ENCODE peak calls at places on chromosome 1, in eight cellular contexts. One of them, this sample, is unnamed.
A peak's percentile ranks its signal among the peaks of the same experiment; 100 is the strongest.

GRCh38 chr1:17485280-17485679 is 45.8 kb upstream of the RCC2 start:
- DNase-seq in Caco-2: peak; percentile 38
- DNase-seq in fibroblast of lung: peak; percentile 18
- DNase-seq in lower lobe of right lung: no peak
- DNase-seq in body of pancreas: no peak
- DNase-seq in hepatocyte: no peak
- DNase-seq in A549: no peak
- DNase-seq in aorta: no peak
- DNase-seq in this sample: no peak

GRCh38 chr1:237759371-237759770 is 131.4 kb downstream of the ZP4 start:
- DNase-seq in A549: no peak
- DNase-seq in lower lobe of right lung: no peak
- DNase-seq in fibroblast of lung: no peak
- DNase-seq in aorta: no peak
- DNase-seq in Caco-2: no peak
- DNase-seq in hepatocyte: no peak
- DNase-seq in body of pancreas: no peak
- DNase-seq in this sample: no peak

GRCh38 chr1:184755226-184756065 is 788 bp upstream of the EDEM3 start:
- DNase-seq in Caco-2: no peak
- DNase-seq in fibroblast of lung: peak; percentile 46
- DNase-seq in aorta: no peak
- DNase-seq in hepatocyte: no peak
- DNase-seq in body of pancreas: no peak
- DNase-seq in lower lobe of right lung: no peak
- DNase-seq in A549: peak; percentile 7
- DNase-seq in this sample: no peak

GRCh38 chr1:28718601-28719331 is 18.0 kb upstream of the YTHDF2 start:
- DNase-seq in body of pancreas: no peak
- DNase-seq in hepatocyte: peak; percentile 15
- DNase-seq in aorta: no peak
- DNase-seq in fibroblast of lung: peak; percentile 49
- DNase-seq in A549: no peak
- DNase-seq in lower lobe of right lung: no peak
- DNase-seq in Caco-2: no peak
- DNase-seq in this sample: no peak

GRCh38 chr1:117572546-117572945 is 33.3 kb upstream of the TENT5C start:
- DNase-seq in Caco-2: no peak
- DNase-seq in body of pancreas: no peak
- DNase-seq in aorta: no peak
- DNase-seq in lower lobe of right lung: peak; percentile 60
- DNase-seq in fibroblast of lung: no peak
- DNase-seq in A549: no peak
- DNase-seq in hepatocyte: no peak
- DNase-seq in this sample: no peak

GRCh38 chr1:213892471-213892870 is 95.3 kb upstream of the PROX1 start:
- DNase-seq in fibroblast of lung: no peak
- DNase-seq in A549: no peak
- DNase-seq in aorta: no peak
- DNase-seq in lower lobe of right lung: no peak
- DNase-seq in Caco-2: no peak
- DNase-seq in hepatocyte: no peak
- DNase-seq in body of pancreas: no peak
- DNase-seq in this sample: no peak

GRCh38 chr1:53278294-53278693 is 40.0 kb upstream of the MAGOH start:
- DNase-seq in A549: peak; percentile 65
- DNase-seq in hepatocyte: peak; percentile 73
- DNase-seq in Caco-2: no peak
- DNase-seq in fibroblast of lung: peak; percentile 25
- DNase-seq in lower lobe of right lung: peak; percentile 70
- DNase-seq in aorta: peak; percentile 86
- DNase-seq in body of pancreas: peak; percentile 59
- DNase-seq in this sample: peak; percentile 51

GRCh38 chr1:64915381-64916274 is 50.7 kb downstream of the JAK1 start:
- DNase-seq in Caco-2: peak; percentile 88
- DNase-seq in lower lobe of right lung: no peak
- DNase-seq in aorta: no peak
- DNase-seq in A549: peak; percentile 81
- DNase-seq in fibroblast of lung: peak; percentile 73
- DNase-seq in hepatocyte: peak; percentile 80
- DNase-seq in body of pancreas: peak; percentile 71
- DNase-seq in this sample: no peak

GRCh38 chr1:36537190-36537768 is 54.6 kb upstream of the CSF3R start:
- DNase-seq in Caco-2: no peak
- DNase-seq in lower lobe of right lung: no peak
- DNase-seq in hepatocyte: no peak
- DNase-seq in aorta: no peak
- DNase-seq in body of pancreas: no peak
- DNase-seq in fibroblast of lung: no peak
- DNase-seq in A549: no peak
- DNase-seq in this sample: no peak

GRCh38 chr1:151047925-151048644 is 534 bp downstream of the C1orf56 start:
- DNase-seq in A549: peak; percentile 96
- DNase-seq in fibroblast of lung: peak; percentile 67
- DNase-seq in body of pancreas: peak; percentile 81
- DNase-seq in lower lobe of right lung: peak; percentile 77
- DNase-seq in aorta: peak; percentile 88
- DNase-seq in Caco-2: peak; percentile 69
- DNase-seq in hepatocyte: peak; percentile 83
- DNase-seq in this sample: peak; percentile 71

GRCh38 chr1:166700696-166701095 is 138.6 kb upstream of the POGK start:
- DNase-seq in fibroblast of lung: no peak
- DNase-seq in Caco-2: no peak
- DNase-seq in body of pancreas: no peak
- DNase-seq in aorta: no peak
- DNase-seq in lower lobe of right lung: no peak
- DNase-seq in hepatocyte: no peak
- DNase-seq in A549: no peak
- DNase-seq in this sample: no peak

GRCh38 chr1:51558375-51558924 is 39.4 kb upstream of the EPS15 start:
- DNase-seq in hepatocyte: no peak
- DNase-seq in Caco-2: peak; percentile 42
- DNase-seq in A549: no peak
- DNase-seq in aorta: no peak
- DNase-seq in lower lobe of right lung: no peak
- DNase-seq in body of pancreas: no peak
- DNase-seq in fibroblast of lung: peak; percentile 55
- DNase-seq in this sample: peak; percentile 85

GRCh38 chr1:91490501-91490900 is 10.2 kb upstream of the CDC7 start:
- DNase-seq in Caco-2: no peak
- DNase-seq in hepatocyte: no peak
- DNase-seq in body of pancreas: no peak
- DNase-seq in lower lobe of right lung: no peak
- DNase-seq in fibroblast of lung: peak; percentile 18
- DNase-seq in A549: no peak
- DNase-seq in aorta: no peak
- DNase-seq in this sample: no peak

GRCh38 chr1:201295346-201295745 is 12.0 kb downstream of the PKP1 start:
- DNase-seq in Caco-2: no peak
- DNase-seq in body of pancreas: no peak
- DNase-seq in fibroblast of lung: no peak
- DNase-seq in lower lobe of right lung: no peak
- DNase-seq in aorta: no peak
- DNase-seq in A549: no peak
- DNase-seq in hepatocyte: no peak
- DNase-seq in this sample: no peak

GRCh38 chr1:204941415-204942338 is 71.0 kb downstream of the NFASC start:
- DNase-seq in hepatocyte: peak; percentile 78
- DNase-seq in aorta: peak; percentile 88
- DNase-seq in Caco-2: peak; percentile 61
- DNase-seq in fibroblast of lung: peak; percentile 47
- DNase-seq in A549: peak; percentile 52
- DNase-seq in body of pancreas: peak; percentile 54
- DNase-seq in lower lobe of right lung: peak; percentile 65
- DNase-seq in this sample: peak; percentile 57

GRCh38 chr1:232764458-232765231 is 40.6 kb upstream of the MAP10 start:
- DNase-seq in aorta: no peak
- DNase-seq in lower lobe of right lung: no peak
- DNase-seq in fibroblast of lung: no peak
- DNase-seq in body of pancreas: peak; percentile 58
- DNase-seq in Caco-2: no peak
- DNase-seq in hepatocyte: peak; percentile 27
- DNase-seq in A549: no peak
- DNase-seq in this sample: no peak

GRCh38 chr1:240649733-240650700 is 38.1 kb upstream of the GREM2 start:
- DNase-seq in A549: no peak
- DNase-seq in hepatocyte: no peak
- DNase-seq in aorta: no peak
- DNase-seq in fibroblast of lung: no peak
- DNase-seq in lower lobe of right lung: no peak
- DNase-seq in Caco-2: peak; percentile 42
- DNase-seq in body of pancreas: no peak
- DNase-seq in this sample: no peak

GRCh38 chr1:201268604-201269151 is 14.6 kb upstream of the PKP1 start:
- DNase-seq in body of pancreas: no peak
- DNase-seq in Caco-2: no peak
- DNase-seq in hepatocyte: peak; percentile 83
- DNase-seq in A549: peak; percentile 54
- DNase-seq in fibroblast of lung: peak; percentile 80
- DNase-seq in lower lobe of right lung: no peak
- DNase-seq in aorta: no peak
- DNase-seq in this sample: peak; percentile 28

GRCh38 chr1:40232444-40232843 is 15.3 kb upstream of the TMCO2 start:
- DNase-seq in lower lobe of right lung: no peak
- DNase-seq in body of pancreas: no peak
- DNase-seq in hepatocyte: no peak
- DNase-seq in aorta: no peak
- DNase-seq in Caco-2: no peak
- DNase-seq in fibroblast of lung: no peak
- DNase-seq in A549: no peak
- DNase-seq in this sample: no peak

DNA sequence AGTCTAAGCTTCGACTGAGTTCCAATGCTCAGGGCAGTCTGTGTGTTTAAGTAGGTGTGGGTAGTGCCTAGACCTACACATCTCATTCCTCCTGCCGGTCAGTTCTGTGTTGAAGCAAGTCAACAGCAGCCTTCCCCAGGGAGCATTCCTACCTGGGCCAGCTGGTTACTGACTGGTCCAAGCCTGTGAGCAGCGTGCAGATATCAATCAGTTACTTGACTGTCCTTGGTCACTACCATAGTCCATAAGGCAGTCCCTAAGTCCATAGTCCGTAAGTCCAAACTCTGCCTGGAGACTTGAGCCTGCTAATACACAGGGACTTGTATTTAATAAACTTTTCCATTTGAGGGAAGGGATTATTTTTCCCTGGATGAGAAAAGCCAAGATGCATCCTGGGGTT is 171.9 kb downstream of the PGBD5 start:
- DNase-seq in fibroblast of lung: no peak
- DNase-seq in A549: no peak
- DNase-seq in aorta: no peak
- DNase-seq in lower lobe of right lung: no peak
- DNase-seq in body of pancreas: no peak
- DNase-seq in Caco-2: no peak
- DNase-seq in hepatocyte: no peak
- DNase-seq in this sample: no peak
- H3K4me1 ChIP-seq in fibroblast of lung: no peaks in the 10 kb centered on the region
- H3K4me1 ChIP-seq in A549: no peaks in the 10 kb centered on the region
- H3K4me1 ChIP-seq in aorta: peaks cover 2% of the 10 kb centered on the region
- H3K4me1 ChIP-seq in lower lobe of right lung: no peaks in the 10 kb centered on the region
- H3K4me1 ChIP-seq in body of pancreas: no peaks in the 10 kb centered on the region
- H3K4me1 ChIP-seq in Caco-2: no peaks in the 10 kb centered on the region
- H3K4me1 ChIP-seq in hepatocyte: no peaks in the 10 kb centered on the region
- H3K4me1 ChIP-seq in this sample: no peaks in the 10 kb centered on the region

DNA sequence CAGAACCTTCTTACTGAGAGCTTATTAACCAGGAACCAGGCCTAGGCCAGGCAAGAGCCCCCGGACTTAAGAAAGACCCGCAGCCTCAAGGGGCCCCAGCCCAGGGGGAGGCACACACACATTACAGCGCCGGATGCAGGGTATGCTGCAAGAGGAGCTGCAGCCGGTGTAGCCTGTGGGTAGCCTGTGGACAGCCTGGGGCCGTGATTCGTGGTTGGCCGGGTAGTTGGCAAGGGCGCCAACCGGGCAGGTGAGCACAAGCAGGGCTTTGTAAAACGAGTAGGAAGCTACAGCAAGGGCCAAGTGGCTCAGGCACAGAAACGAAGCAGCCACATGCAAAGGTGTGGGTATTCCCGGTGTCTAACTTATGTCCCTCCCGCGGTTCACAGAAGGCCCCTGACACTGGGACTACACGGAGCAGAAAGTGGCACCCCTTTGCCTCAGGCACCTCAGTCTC is 40.6 kb downstream of the KIAA1614 start:
- DNase-seq in lower lobe of right lung: no peak
- DNase-seq in fibroblast of lung: no peak
- DNase-seq in Caco-2: no peak
- DNase-seq in hepatocyte: no peak
- DNase-seq in body of pancreas: peak; percentile 81
- DNase-seq in aorta: peak; percentile 75
- DNase-seq in A549: no peak
- DNase-seq in this sample: no peak
- H3K4me3 ChIP-seq in lower lobe of right lung: peak overlapping the region; percentile 55
- H3K4me3 ChIP-seq in fibroblast of lung: peak overlapping the region; percentile 60
- H3K4me3 ChIP-seq in Caco-2: peak overlapping the region; percentile 78
- H3K4me3 ChIP-seq in hepatocyte: no peak overlapping the region
- H3K4me3 ChIP-seq in body of pancreas: peak overlapping the region; percentile 56
- H3K4me3 ChIP-seq in aorta: peak overlapping the region; percentile 35
- H3K4me3 ChIP-seq in A549: peak overlapping the region; percentile 67
- H3K4me3 ChIP-seq in this sample: no peak overlapping the region

GRCh38 chr1:212633144-212633543 is 24.6 kb downstream of the ATF3 start:
- DNase-seq in hepatocyte: no peak
- DNase-seq in Caco-2: no peak
- DNase-seq in aorta: no peak
- DNase-seq in fibroblast of lung: no peak
- DNase-seq in lower lobe of right lung: no peak
- DNase-seq in A549: no peak
- DNase-seq in body of pancreas: no peak
- DNase-seq in this sample: no peak
- H3K4me1 ChIP-seq in hepatocyte: peaks cover 21% of the 10 kb centered on the region
- H3K4me1 ChIP-seq in Caco-2: no peaks in the 10 kb centered on the region
- H3K4me1 ChIP-seq in aorta: no peaks in the 10 kb centered on the region
- H3K4me1 ChIP-seq in fibroblast of lung: peaks cover 22% of the 10 kb centered on the region
- H3K4me1 ChIP-seq in lower lobe of right lung: peaks cover 41% of the 10 kb centered on the region
- H3K4me1 ChIP-seq in A549: no peaks in the 10 kb centered on the region
- H3K4me1 ChIP-seq in body of pancreas: peaks cover 4% of the 10 kb centered on the region
- H3K4me1 ChIP-seq in this sample: peaks cover 44% of the 10 kb centered on the region

GRCh38 chr1:247113094-247113497 is 8.9 kb upstream of the ZNF669 start:
- DNase-seq in fibroblast of lung: no peak
- DNase-seq in A549: no peak
- DNase-seq in lower lobe of right lung: no peak
- DNase-seq in hepatocyte: no peak
- DNase-seq in Caco-2: no peak
- DNase-seq in body of pancreas: peak; percentile 80
- DNase-seq in aorta: no peak
- DNase-seq in this sample: no peak

GRCh38 chr1:247112479-247112781 is 8.3 kb upstream of the ZNF669 start:
- DNase-seq in A549: no peak
- DNase-seq in lower lobe of right lung: no peak
- DNase-seq in aorta: no peak
- DNase-seq in fibroblast of lung: no peak
- DNase-seq in hepatocyte: peak; percentile 39
- DNase-seq in Caco-2: no peak
- DNase-seq in body of pancreas: no peak
- DNase-seq in this sample: no peak

GRCh38 chr1:247111259-247111635 is 7.1 kb upstream of the ZNF669 start:
- DNase-seq in hepatocyte: peak; percentile 50
- DNase-seq in aorta: peak; percentile 80
- DNase-seq in fibroblast of lung: no peak
- DNase-seq in A549: no peak
- DNase-seq in Caco-2: no peak
- DNase-seq in body of pancreas: no peak
- DNase-seq in lower lobe of right lung: no peak
- DNase-seq in this sample: no peak

GRCh38 chr1:247111636-247112478 is 7.7 kb upstream of the ZNF669 start:
- DNase-seq in lower lobe of right lung: peak; percentile 85
- DNase-seq in aorta: peak; percentile 89
- DNase-seq in hepatocyte: peak; percentile 78
- DNase-seq in fibroblast of lung: peak; percentile 66
- DNase-seq in Caco-2: peak; percentile 68
- DNase-seq in body of pancreas: peak; percentile 67
- DNase-seq in A549: peak; percentile 27
- DNase-seq in this sample: no peak

GRCh38 chr1:247110627-247111258 is 6.6 kb upstream of the ZNF669 start:
- DNase-seq in fibroblast of lung: peak; percentile 19
- DNase-seq in hepatocyte: peak; percentile 40
- DNase-seq in Caco-2: no peak
- DNase-seq in body of pancreas: no peak
- DNase-seq in A549: no peak
- DNase-seq in lower lobe of right lung: no peak
- DNase-seq in aorta: no peak
- DNase-seq in this sample: no peak
- H3K4me3 ChIP-seq in fibroblast of lung: peak overlapping the region; percentile 72
- H3K4me3 ChIP-seq in hepatocyte: peak overlapping the region; percentile 99
- H3K4me3 ChIP-seq in Caco-2: peak overlapping the region; percentile 72
- H3K4me3 ChIP-seq in body of pancreas: peak overlapping the region; percentile 60
- H3K4me3 ChIP-seq in A549: peak overlapping the region; percentile 62
- H3K4me3 ChIP-seq in lower lobe of right lung: peak overlapping the region; percentile 61
- H3K4me3 ChIP-seq in aorta: peak overlapping the region; percentile 62
- H3K4me3 ChIP-seq in this sample: peak overlapping the region; percentile 74